ENCODE peak calls at places on chromosome 10, in nine cellular contexts. One of them, this sample, is unnamed.
A peak's percentile ranks its signal among the peaks of the same experiment; 100 is the strongest.

GRCh38 chr10:124221356-124222297 is 128.2 kb upstream of the CHST15 start:
- DNase-seq in breast epithelium: no peak
- DNase-seq in left lung: no peak
- DNase-seq in PC-9: no peak
- DNase-seq in IMR-90: no peak
- DNase-seq in lower lobe of right lung: no peak
- DNase-seq in bronchial epithelial cell: peak; percentile 32
- DNase-seq in K562: no peak
- DNase-seq in stomach: no peak
- DNase-seq in this sample: peak; percentile 15

GRCh38 chr10:31087855-31088254 is 56.2 kb upstream of the ZNF438 start:
- DNase-seq in breast epithelium: no peak
- DNase-seq in left lung: no peak
- DNase-seq in PC-9: no peak
- DNase-seq in IMR-90: no peak
- DNase-seq in lower lobe of right lung: no peak
- DNase-seq in bronchial epithelial cell: no peak
- DNase-seq in K562: no peak
- DNase-seq in stomach: no peak
- DNase-seq in this sample: no peak

GRCh38 chr10:29304259-29305030 is 15.6 kb downstream of the LYZL1 start:
- DNase-seq in breast epithelium: peak; percentile 54
- DNase-seq in left lung: no peak
- DNase-seq in PC-9: peak; percentile 44
- DNase-seq in IMR-90: peak; percentile 70
- DNase-seq in lower lobe of right lung: no peak
- DNase-seq in bronchial epithelial cell: peak; percentile 51
- DNase-seq in K562: peak; percentile 66
- DNase-seq in stomach: peak; percentile 57
- DNase-seq in this sample: peak; percentile 72

GRCh38 chr10:121662945-121663917 is 65.0 kb upstream of the FGFR2 start:
- DNase-seq in breast epithelium: no peak
- DNase-seq in left lung: no peak
- DNase-seq in PC-9: no peak
- DNase-seq in IMR-90: no peak
- DNase-seq in lower lobe of right lung: no peak
- DNase-seq in bronchial epithelial cell: peak; percentile 48
- DNase-seq in K562: peak; percentile 22
- DNase-seq in stomach: no peak
- DNase-seq in this sample: no peak

GRCh38 chr10:62264702-62265436 is 3.8 kb downstream of the RTKN2 start:
- DNase-seq in breast epithelium: no peak
- DNase-seq in left lung: no peak
- DNase-seq in PC-9: peak; percentile 80
- DNase-seq in IMR-90: peak; percentile 92
- DNase-seq in lower lobe of right lung: no peak
- DNase-seq in bronchial epithelial cell: peak; percentile 90
- DNase-seq in K562: peak; percentile 23
- DNase-seq in stomach: no peak
- DNase-seq in this sample: peak; percentile 86

GRCh38 chr10:123868058-123868995 is 23.3 kb downstream of the CPXM2 start:
- DNase-seq in breast epithelium: no peak
- DNase-seq in left lung: no peak
- DNase-seq in PC-9: no peak
- DNase-seq in IMR-90: no peak
- DNase-seq in lower lobe of right lung: no peak
- DNase-seq in bronchial epithelial cell: peak; percentile 63
- DNase-seq in K562: no peak
- DNase-seq in stomach: no peak
- DNase-seq in this sample: no peak

GRCh38 chr10:103986360-103986759 is 19.4 kb downstream of the SLK start:
- DNase-seq in breast epithelium: no peak
- DNase-seq in left lung: no peak
- DNase-seq in PC-9: no peak
- DNase-seq in IMR-90: no peak
- DNase-seq in lower lobe of right lung: no peak
- DNase-seq in bronchial epithelial cell: no peak
- DNase-seq in K562: no peak
- DNase-seq in stomach: no peak
- DNase-seq in this sample: no peak

GRCh38 chr10:17021661-17022060 is 108.0 kb downstream of the CUBN start:
- DNase-seq in breast epithelium: no peak
- DNase-seq in left lung: no peak
- DNase-seq in PC-9: no peak
- DNase-seq in IMR-90: peak; percentile 25
- DNase-seq in lower lobe of right lung: no peak
- DNase-seq in bronchial epithelial cell: no peak
- DNase-seq in K562: no peak
- DNase-seq in stomach: no peak
- DNase-seq in this sample: no peak

GRCh38 chr10:78543026-78543748 is 509.5 kb downstream of the RPS24 start:
- DNase-seq in breast epithelium: no peak
- DNase-seq in left lung: no peak
- DNase-seq in PC-9: peak; percentile 27
- DNase-seq in IMR-90: no peak
- DNase-seq in lower lobe of right lung: no peak
- DNase-seq in bronchial epithelial cell: no peak
- DNase-seq in K562: no peak
- DNase-seq in stomach: no peak
- DNase-seq in this sample: no peak

GRCh38 chr10:76675951-76676587 is 961.5 kb downstream of the KCNMA1 start:
- DNase-seq in breast epithelium: peak; percentile 77
- DNase-seq in left lung: no peak
- DNase-seq in PC-9: no peak
- DNase-seq in IMR-90: no peak
- DNase-seq in lower lobe of right lung: no peak
- DNase-seq in bronchial epithelial cell: no peak
- DNase-seq in K562: no peak
- DNase-seq in stomach: no peak
- DNase-seq in this sample: no peak

GRCh38 chr10:58152698-58153263 is 114.9 kb downstream of the IPMK start:
- DNase-seq in breast epithelium: no peak
- DNase-seq in left lung: no peak
- DNase-seq in PC-9: no peak
- DNase-seq in IMR-90: peak; percentile 53
- DNase-seq in lower lobe of right lung: peak; percentile 36
- DNase-seq in bronchial epithelial cell: peak; percentile 54
- DNase-seq in K562: peak; percentile 39
- DNase-seq in stomach: peak; percentile 36
- DNase-seq in this sample: peak; percentile 71

GRCh38 chr10:45453639-45454250 is 79.7 kb downstream of the ALOX5 start:
- DNase-seq in breast epithelium: no peak
- DNase-seq in left lung: no peak
- DNase-seq in PC-9: no peak
- DNase-seq in IMR-90: no peak
- DNase-seq in lower lobe of right lung: no peak
- DNase-seq in bronchial epithelial cell: no peak
- DNase-seq in K562: no peak
- DNase-seq in stomach: no peak
- DNase-seq in this sample: no peak
- TF ChIP-seq CTCF in breast epithelium: no peak
- TF ChIP-seq CTCF in left lung: no peak
- TF ChIP-seq CTCF in PC-9: no peak
- TF ChIP-seq CTCF in IMR-90: no peak
- TF ChIP-seq CTCF in lower lobe of right lung: no peak
- TF ChIP-seq CTCF in bronchial epithelial cell: no peak
- TF ChIP-seq CTCF in K562: no peak
- TF ChIP-seq CTCF in stomach: no peak
- TF ChIP-seq CTCF in this sample: no peak

GRCh38 chr10:48820699-48821098 is 118.9 kb downstream of the LRRC18 start:
- DNase-seq in breast epithelium: no peak
- DNase-seq in left lung: no peak
- DNase-seq in PC-9: no peak
- DNase-seq in IMR-90: no peak
- DNase-seq in lower lobe of right lung: no peak
- DNase-seq in bronchial epithelial cell: no peak
- DNase-seq in K562: no peak
- DNase-seq in stomach: no peak
- DNase-seq in this sample: no peak
- H3K36me3 ChIP-seq in breast epithelium: no peaks in the 10 kb centered on the region
- H3K36me3 ChIP-seq in left lung: no peaks in the 10 kb centered on the region
- H3K36me3 ChIP-seq in PC-9: no peaks in the 10 kb centered on the region
- H3K36me3 ChIP-seq in IMR-90: no peaks in the 10 kb centered on the region
- H3K36me3 ChIP-seq in lower lobe of right lung: no peaks in the 10 kb centered on the region
- H3K36me3 ChIP-seq in bronchial epithelial cell: no peaks in the 10 kb centered on the region
- H3K36me3 ChIP-seq in K562: no peaks in the 10 kb centered on the region
- H3K36me3 ChIP-seq in stomach: no peaks in the 10 kb centered on the region
- H3K36me3 ChIP-seq in this sample: no peaks in the 10 kb centered on the region

GRCh38 chr10:92142949-92143348 is 147.9 kb downstream of the CPEB3 start:
- DNase-seq in breast epithelium: no peak
- DNase-seq in left lung: no peak
- DNase-seq in PC-9: no peak
- DNase-seq in IMR-90: no peak
- DNase-seq in lower lobe of right lung: no peak
- DNase-seq in bronchial epithelial cell: no peak
- DNase-seq in K562: no peak
- DNase-seq in stomach: no peak
- DNase-seq in this sample: no peak

GRCh38 chr10:92146781-92147180 is 144.1 kb downstream of the CPEB3 start:
- DNase-seq in breast epithelium: no peak
- DNase-seq in left lung: no peak
- DNase-seq in PC-9: no peak
- DNase-seq in IMR-90: no peak
- DNase-seq in lower lobe of right lung: no peak
- DNase-seq in bronchial epithelial cell: no peak
- DNase-seq in K562: no peak
- DNase-seq in stomach: no peak
- DNase-seq in this sample: no peak

GRCh38 chr10:92146072-92146471 is 144.8 kb downstream of the CPEB3 start:
- DNase-seq in breast epithelium: no peak
- DNase-seq in left lung: no peak
- DNase-seq in PC-9: no peak
- DNase-seq in IMR-90: no peak
- DNase-seq in lower lobe of right lung: no peak
- DNase-seq in bronchial epithelial cell: no peak
- DNase-seq in K562: no peak
- DNase-seq in stomach: no peak
- DNase-seq in this sample: no peak

GRCh38 chr10:92142512-92142911 is 148.4 kb downstream of the CPEB3 start:
- DNase-seq in breast epithelium: no peak
- DNase-seq in left lung: no peak
- DNase-seq in PC-9: no peak
- DNase-seq in IMR-90: no peak
- DNase-seq in lower lobe of right lung: no peak
- DNase-seq in bronchial epithelial cell: no peak
- DNase-seq in K562: no peak
- DNase-seq in stomach: no peak
- DNase-seq in this sample: no peak
- TF ChIP-seq CTCF in breast epithelium: no peak
- TF ChIP-seq CTCF in left lung: no peak
- TF ChIP-seq CTCF in PC-9: no peak
- TF ChIP-seq CTCF in IMR-90: no peak
- TF ChIP-seq CTCF in lower lobe of right lung: no peak
- TF ChIP-seq CTCF in bronchial epithelial cell: no peak
- TF ChIP-seq CTCF in K562: no peak
- TF ChIP-seq CTCF in stomach: no peak
- TF ChIP-seq CTCF in this sample: peak; percentile 19

DNA sequence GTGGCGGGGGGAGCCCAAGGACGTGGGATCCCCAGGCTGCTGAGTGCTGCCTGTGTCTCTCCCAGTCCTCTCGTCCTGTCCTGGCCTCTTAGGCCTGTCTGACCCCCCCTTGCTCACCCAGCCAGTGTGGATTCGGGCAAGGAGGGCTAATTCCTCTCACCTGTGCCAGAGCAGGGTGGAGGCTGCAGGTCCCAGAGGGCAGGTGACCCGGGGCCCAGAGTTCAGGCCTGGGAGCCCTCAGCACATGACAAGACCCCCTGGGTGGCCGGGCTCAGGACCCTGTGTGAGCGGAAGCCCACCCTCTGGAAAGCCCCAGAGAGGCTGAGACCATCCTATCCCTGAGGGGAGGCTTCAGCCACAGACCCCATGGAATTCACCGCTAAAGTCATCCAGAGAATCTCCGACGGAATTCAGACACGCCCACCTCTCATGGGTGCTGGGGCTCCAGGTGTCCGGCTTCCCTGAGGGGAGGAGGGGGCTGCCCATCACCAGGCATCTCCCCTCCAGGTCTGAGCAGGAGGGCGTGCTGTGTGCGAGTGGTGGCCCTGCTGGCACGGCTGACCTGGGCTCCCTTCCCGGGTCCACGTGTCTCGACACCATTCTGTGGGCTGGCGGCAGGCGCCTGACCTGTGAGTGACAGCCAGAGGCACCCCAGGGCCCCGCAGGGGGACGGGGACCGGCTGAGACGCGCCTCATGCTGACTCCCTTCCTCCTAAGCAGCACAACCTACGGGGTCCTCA is 5.0 kb downstream of the KNDC1 start:
- DNase-seq in breast epithelium: no peak
- DNase-seq in left lung: peak; percentile 78
- DNase-seq in PC-9: no peak
- DNase-seq in IMR-90: no peak
- DNase-seq in lower lobe of right lung: peak; percentile 35
- DNase-seq in bronchial epithelial cell: no peak
- DNase-seq in K562: no peak
- DNase-seq in stomach: no peak
- DNase-seq in this sample: no peak
- H3K36me3 ChIP-seq in breast epithelium: no peaks in the 10 kb centered on the region
- H3K36me3 ChIP-seq in left lung: no peaks in the 10 kb centered on the region
- H3K36me3 ChIP-seq in PC-9: no peaks in the 10 kb centered on the region
- H3K36me3 ChIP-seq in IMR-90: peaks cover 4% of the 10 kb centered on the region
- H3K36me3 ChIP-seq in lower lobe of right lung: no peaks in the 10 kb centered on the region
- H3K36me3 ChIP-seq in bronchial epithelial cell: no peaks in the 10 kb centered on the region
- H3K36me3 ChIP-seq in K562: no peaks in the 10 kb centered on the region
- H3K36me3 ChIP-seq in stomach: no peaks in the 10 kb centered on the region
- H3K36me3 ChIP-seq in this sample: no peaks in the 10 kb centered on the region

DNA sequence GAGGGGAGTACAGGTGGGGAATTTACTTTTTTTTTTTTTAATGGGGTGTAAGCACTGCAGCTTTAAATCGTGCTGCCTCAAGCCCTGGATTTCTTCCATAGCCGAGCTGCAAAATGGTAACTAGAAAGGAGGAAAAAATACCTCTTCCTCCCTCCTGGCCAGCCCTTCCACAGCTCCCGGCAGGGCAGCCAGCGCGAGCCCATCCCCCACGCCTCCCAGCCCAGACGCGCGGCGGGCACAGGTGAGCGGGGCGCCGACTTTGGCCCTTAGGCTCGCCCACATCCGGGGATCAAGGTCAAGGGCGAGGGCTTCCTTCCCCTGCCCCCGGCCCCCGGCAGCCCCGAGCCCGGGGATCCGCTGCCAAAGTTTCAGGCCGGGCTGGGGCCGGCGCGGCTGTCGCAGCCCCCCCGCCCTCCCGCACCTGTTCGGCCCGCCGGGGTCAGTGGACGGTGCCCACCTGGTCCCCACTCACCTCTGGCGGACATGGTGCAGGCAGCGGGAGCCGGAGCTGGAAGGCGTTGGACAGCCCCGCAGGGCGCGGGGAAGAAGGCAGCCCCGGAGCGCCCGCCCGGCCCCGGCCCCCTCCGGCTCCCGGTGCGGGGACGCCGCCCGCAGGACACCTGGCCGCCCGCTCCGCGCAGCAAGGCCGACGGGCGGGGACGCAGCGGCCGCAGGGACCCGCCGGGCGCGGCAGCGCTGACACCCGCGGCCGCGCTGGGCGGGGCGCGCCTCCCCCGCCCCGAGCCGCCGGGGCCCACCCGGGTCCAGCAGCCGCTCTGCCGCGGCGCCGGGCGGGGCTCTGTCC is 53.8 kb upstream of the FHIP2A start:
- DNase-seq in breast epithelium: no peak
- DNase-seq in left lung: peak; percentile 87
- DNase-seq in PC-9: no peak
- DNase-seq in IMR-90: peak; percentile 28
- DNase-seq in lower lobe of right lung: peak; percentile 65
- DNase-seq in bronchial epithelial cell: no peak
- DNase-seq in K562: peak; percentile 11
- DNase-seq in stomach: peak; percentile 65
- DNase-seq in this sample: no peak
- TF ChIP-seq CTCF in breast epithelium: no peak
- TF ChIP-seq CTCF in left lung: no peak
- TF ChIP-seq CTCF in PC-9: no peak
- TF ChIP-seq CTCF in IMR-90: no peak
- TF ChIP-seq CTCF in lower lobe of right lung: no peak
- TF ChIP-seq CTCF in bronchial epithelial cell: no peak
- TF ChIP-seq CTCF in K562: no peak
- TF ChIP-seq CTCF in stomach: no peak
- TF ChIP-seq CTCF in this sample: no peak

GRCh38 chr10:60175418-60175817 is 214.3 kb downstream of the ANK3 start:
- DNase-seq in breast epithelium: no peak
- DNase-seq in left lung: no peak
- DNase-seq in PC-9: peak; percentile 65
- DNase-seq in IMR-90: peak; percentile 12
- DNase-seq in lower lobe of right lung: no peak
- DNase-seq in bronchial epithelial cell: no peak
- DNase-seq in K562: no peak
- DNase-seq in stomach: no peak
- DNase-seq in this sample: no peak
- H3K36me3 ChIP-seq in breast epithelium: no peaks in the 10 kb centered on the region
- H3K36me3 ChIP-seq in left lung: no peaks in the 10 kb centered on the region
- H3K36me3 ChIP-seq in PC-9: no peaks in the 10 kb centered on the region
- H3K36me3 ChIP-seq in IMR-90: no peaks in the 10 kb centered on the region
- H3K36me3 ChIP-seq in lower lobe of right lung: no peaks in the 10 kb centered on the region
- H3K36me3 ChIP-seq in bronchial epithelial cell: no peaks in the 10 kb centered on the region
- H3K36me3 ChIP-seq in K562: no peaks in the 10 kb centered on the region
- H3K36me3 ChIP-seq in stomach: no peaks in the 10 kb centered on the region
- H3K36me3 ChIP-seq in this sample: no peaks in the 10 kb centered on the region

This sample was measured in brain microvascular endothelial cell.